ENCODE peak calls at places on chromosomes 1 and 21, in seven cellular contexts. One of them, this sample, is unnamed.
A peak's percentile ranks its signal among the peaks of the same experiment; 100 is the strongest.

GRCh38 chr1:8284167-8284566 is 33.7 kb upstream of the SLC45A1 start:
- DNase-seq in fibroblast of lung: peak; percentile 50
- DNase-seq in A673: no peak
- DNase-seq in IMR-90: peak; percentile 72
- DNase-seq in A549: no peak
- DNase-seq in esophagus squamous epithelium: no peak
- DNase-seq in cardiac fibroblast: peak; percentile 54
- DNase-seq in this sample: no peak

GRCh38 chr1:94971491-94971924 is 44.6 kb upstream of the CNN3 start:
- DNase-seq in fibroblast of lung: peak; percentile 87
- DNase-seq in A673: peak; percentile 43
- DNase-seq in IMR-90: peak; percentile 85
- DNase-seq in A549: no peak
- DNase-seq in esophagus squamous epithelium: no peak
- DNase-seq in cardiac fibroblast: no peak
- DNase-seq in this sample: no peak

GRCh38 chr1:39189592-39190041 is 14.9 kb upstream of the MACF1 start:
- DNase-seq in fibroblast of lung: peak; percentile 29
- DNase-seq in A673: no peak
- DNase-seq in IMR-90: peak; percentile 86
- DNase-seq in A549: no peak
- DNase-seq in esophagus squamous epithelium: no peak
- DNase-seq in cardiac fibroblast: peak; percentile 69
- DNase-seq in this sample: no peak

GRCh38 chr1:62333431-62333830 is 14.2 kb upstream of the KANK4 start:
- DNase-seq in fibroblast of lung: no peak
- DNase-seq in A673: no peak
- DNase-seq in IMR-90: no peak
- DNase-seq in A549: no peak
- DNase-seq in esophagus squamous epithelium: no peak
- DNase-seq in cardiac fibroblast: no peak
- DNase-seq in this sample: no peak

GRCh38 chr1:224722838-224723237 is 106.7 kb downstream of the CNIH3 start:
- DNase-seq in fibroblast of lung: no peak
- DNase-seq in A673: no peak
- DNase-seq in IMR-90: no peak
- DNase-seq in A549: no peak
- DNase-seq in esophagus squamous epithelium: no peak
- DNase-seq in cardiac fibroblast: no peak
- DNase-seq in this sample: no peak

GRCh38 chr1:164707868-164708331 is 148.9 kb downstream of the PBX1 start:
- DNase-seq in fibroblast of lung: peak; percentile 58
- DNase-seq in A673: no peak
- DNase-seq in IMR-90: peak; percentile 88
- DNase-seq in A549: peak; percentile 8
- DNase-seq in esophagus squamous epithelium: no peak
- DNase-seq in cardiac fibroblast: peak; percentile 56
- DNase-seq in this sample: no peak

GRCh38 chr1:219271914-219272545 is 98.4 kb downstream of the LYPLAL1 start:
- DNase-seq in fibroblast of lung: peak; percentile 57
- DNase-seq in A673: peak; percentile 41
- DNase-seq in IMR-90: peak; percentile 71
- DNase-seq in A549: no peak
- DNase-seq in esophagus squamous epithelium: no peak
- DNase-seq in cardiac fibroblast: peak; percentile 39
- DNase-seq in this sample: no peak

GRCh38 chr1:13737388-13737787 is 37.4 kb downstream of the PRDM2 start:
- DNase-seq in fibroblast of lung: no peak
- DNase-seq in A673: no peak
- DNase-seq in IMR-90: no peak
- DNase-seq in A549: no peak
- DNase-seq in esophagus squamous epithelium: no peak
- DNase-seq in cardiac fibroblast: no peak
- DNase-seq in this sample: no peak

GRCh38 chr1:39410915-39411436 is 80.5 kb upstream of the BMP8A start:
- DNase-seq in fibroblast of lung: peak; percentile 94
- DNase-seq in A673: peak; percentile 96
- DNase-seq in IMR-90: peak; percentile 94
- DNase-seq in A549: peak; percentile 62
- DNase-seq in esophagus squamous epithelium: no peak
- DNase-seq in cardiac fibroblast: peak; percentile 94
- DNase-seq in this sample: no peak

GRCh38 chr21:36976882-36977651 is 10.6 kb upstream of the HLCS start:
- DNase-seq in fibroblast of lung: peak; percentile 81
- DNase-seq in A673: peak; percentile 90
- DNase-seq in IMR-90: peak; percentile 75
- DNase-seq in A549: peak; percentile 23
- DNase-seq in esophagus squamous epithelium: no peak
- DNase-seq in cardiac fibroblast: peak; percentile 86
- DNase-seq in this sample: no peak

GRCh38 chr1:54987830-54988705 is 7.6 kb downstream of the TMEM61 start:
- DNase-seq in fibroblast of lung: no peak
- DNase-seq in A673: no peak
- DNase-seq in IMR-90: peak; percentile 69
- DNase-seq in A549: no peak
- DNase-seq in esophagus squamous epithelium: no peak
- DNase-seq in cardiac fibroblast: peak; percentile 36
- DNase-seq in this sample: no peak

GRCh38 chr1:10975567-10976326 is 36.7 kb upstream of the TARDBP start:
- DNase-seq in fibroblast of lung: peak; percentile 38
- DNase-seq in A673: peak; percentile 91
- DNase-seq in IMR-90: peak; percentile 64
- DNase-seq in A549: peak; percentile 30
- DNase-seq in esophagus squamous epithelium: no peak
- DNase-seq in cardiac fibroblast: peak; percentile 74
- DNase-seq in this sample: no peak

GRCh38 chr21:46003575-46004007 is 22.0 kb downstream of the COL6A1 start:
- DNase-seq in fibroblast of lung: no peak
- DNase-seq in A673: no peak
- DNase-seq in IMR-90: no peak
- DNase-seq in A549: no peak
- DNase-seq in esophagus squamous epithelium: no peak
- DNase-seq in cardiac fibroblast: no peak
- DNase-seq in this sample: no peak

GRCh38 chr1:226680653-226681052 is 58.4 kb downstream of the ITPKB start:
- DNase-seq in fibroblast of lung: no peak
- DNase-seq in A673: no peak
- DNase-seq in IMR-90: no peak
- DNase-seq in A549: no peak
- DNase-seq in esophagus squamous epithelium: no peak
- DNase-seq in cardiac fibroblast: no peak
- DNase-seq in this sample: no peak

GRCh38 chr1:183989078-183989577 is 48.4 kb downstream of the COLGALT2 start:
- DNase-seq in fibroblast of lung: peak; percentile 43
- DNase-seq in A673: peak; percentile 65
- DNase-seq in IMR-90: peak; percentile 95
- DNase-seq in A549: no peak
- DNase-seq in esophagus squamous epithelium: no peak
- DNase-seq in cardiac fibroblast: peak; percentile 59
- DNase-seq in this sample: peak; percentile 66

GRCh38 chr1:183989604-183990003 is 47.9 kb downstream of the COLGALT2 start:
- DNase-seq in fibroblast of lung: no peak
- DNase-seq in A673: no peak
- DNase-seq in IMR-90: no peak
- DNase-seq in A549: no peak
- DNase-seq in esophagus squamous epithelium: no peak
- DNase-seq in cardiac fibroblast: no peak
- DNase-seq in this sample: no peak

GRCh38 chr1:183993132-183993531 is 44.4 kb downstream of the COLGALT2 start:
- DNase-seq in fibroblast of lung: no peak
- DNase-seq in A673: no peak
- DNase-seq in IMR-90: no peak
- DNase-seq in A549: no peak
- DNase-seq in esophagus squamous epithelium: no peak
- DNase-seq in cardiac fibroblast: no peak
- DNase-seq in this sample: no peak

GRCh38 chr1:183992424-183992823 is 45.1 kb downstream of the COLGALT2 start:
- DNase-seq in fibroblast of lung: no peak
- DNase-seq in A673: no peak
- DNase-seq in IMR-90: no peak
- DNase-seq in A549: no peak
- DNase-seq in esophagus squamous epithelium: no peak
- DNase-seq in cardiac fibroblast: no peak
- DNase-seq in this sample: no peak

GRCh38 chr1:183991360-183992155 is 46.0 kb downstream of the COLGALT2 start:
- DNase-seq in fibroblast of lung: no peak
- DNase-seq in A673: no peak
- DNase-seq in IMR-90: no peak
- DNase-seq in A549: no peak
- DNase-seq in esophagus squamous epithelium: no peak
- DNase-seq in cardiac fibroblast: no peak
- DNase-seq in this sample: no peak
- TF ChIP-seq CTCF in fibroblast of lung: no peak
- TF ChIP-seq CTCF in A673: no peak
- TF ChIP-seq CTCF in IMR-90: no peak
- TF ChIP-seq CTCF in A549: no peak
- TF ChIP-seq CTCF in esophagus squamous epithelium: no peak
- TF ChIP-seq CTCF in cardiac fibroblast: no peak
- TF ChIP-seq CTCF in this sample: no peak

GRCh38 chr21:42424848-42425602 is 21.3 kb downstream of the UBASH3A start:
- DNase-seq in fibroblast of lung: no peak
- DNase-seq in A673: peak; percentile 96
- DNase-seq in IMR-90: no peak
- DNase-seq in A549: no peak
- DNase-seq in esophagus squamous epithelium: no peak
- DNase-seq in cardiac fibroblast: no peak
- DNase-seq in this sample: no peak
- H3K4me3 ChIP-seq in fibroblast of lung: no peak overlapping the region
- H3K4me3 ChIP-seq in A673: no peak overlapping the region
- H3K4me3 ChIP-seq in IMR-90: no peak overlapping the region
- H3K4me3 ChIP-seq in A549: no peak overlapping the region
- H3K4me3 ChIP-seq in esophagus squamous epithelium: no peak overlapping the region
- H3K4me3 ChIP-seq in cardiac fibroblast: no peak overlapping the region
- H3K4me3 ChIP-seq in this sample: no peak overlapping the region

GRCh38 chr1:1063945-1064831 is 9.9 kb downstream of the RNF223 start:
- DNase-seq in fibroblast of lung: peak; percentile 77
- DNase-seq in A673: peak; percentile 59
- DNase-seq in IMR-90: peak; percentile 94
- DNase-seq in A549: peak; percentile 67
- DNase-seq in esophagus squamous epithelium: no peak
- DNase-seq in cardiac fibroblast: peak; percentile 81
- DNase-seq in this sample: peak; percentile 67
- TF ChIP-seq CTCF in fibroblast of lung: peak; percentile 74
- TF ChIP-seq CTCF in A673: peak; percentile 91
- TF ChIP-seq CTCF in IMR-90: peak; percentile 76
- TF ChIP-seq CTCF in A549: peak; percentile 78
- TF ChIP-seq CTCF in esophagus squamous epithelium: peak; percentile 96
- TF ChIP-seq CTCF in cardiac fibroblast: peak; percentile 68
- TF ChIP-seq CTCF in this sample: peak; percentile 86

GRCh38 chr1:199170711-199171110 is 531.9 kb downstream of the PTPRC start:
- DNase-seq in fibroblast of lung: no peak
- DNase-seq in A673: no peak
- DNase-seq in IMR-90: peak; percentile 51
- DNase-seq in A549: no peak
- DNase-seq in esophagus squamous epithelium: no peak
- DNase-seq in cardiac fibroblast: no peak
- DNase-seq in this sample: no peak
- H3K4me3 ChIP-seq in fibroblast of lung: no peak overlapping the region
- H3K4me3 ChIP-seq in A673: no peak overlapping the region
- H3K4me3 ChIP-seq in IMR-90: no peak overlapping the region
- H3K4me3 ChIP-seq in A549: no peak overlapping the region
- H3K4me3 ChIP-seq in esophagus squamous epithelium: no peak overlapping the region
- H3K4me3 ChIP-seq in cardiac fibroblast: no peak overlapping the region
- H3K4me3 ChIP-seq in this sample: no peak overlapping the region

GRCh38 chr1:184376359-184376758 is 10.5 kb upstream of the C1orf21 start:
- DNase-seq in fibroblast of lung: no peak
- DNase-seq in A673: no peak
- DNase-seq in IMR-90: no peak
- DNase-seq in A549: no peak
- DNase-seq in esophagus squamous epithelium: no peak
- DNase-seq in cardiac fibroblast: no peak
- DNase-seq in this sample: no peak

GRCh38 chr1:184380468-184380867 is 6.4 kb upstream of the C1orf21 start:
- DNase-seq in fibroblast of lung: no peak
- DNase-seq in A673: no peak
- DNase-seq in IMR-90: no peak
- DNase-seq in A549: no peak
- DNase-seq in esophagus squamous epithelium: no peak
- DNase-seq in cardiac fibroblast: no peak
- DNase-seq in this sample: no peak

GRCh38 chr1:184383772-184384323 is 3.0 kb upstream of the C1orf21 start:
- DNase-seq in fibroblast of lung: no peak
- DNase-seq in A673: no peak
- DNase-seq in IMR-90: no peak
- DNase-seq in A549: no peak
- DNase-seq in esophagus squamous epithelium: no peak
- DNase-seq in cardiac fibroblast: no peak
- DNase-seq in this sample: no peak

DNA sequence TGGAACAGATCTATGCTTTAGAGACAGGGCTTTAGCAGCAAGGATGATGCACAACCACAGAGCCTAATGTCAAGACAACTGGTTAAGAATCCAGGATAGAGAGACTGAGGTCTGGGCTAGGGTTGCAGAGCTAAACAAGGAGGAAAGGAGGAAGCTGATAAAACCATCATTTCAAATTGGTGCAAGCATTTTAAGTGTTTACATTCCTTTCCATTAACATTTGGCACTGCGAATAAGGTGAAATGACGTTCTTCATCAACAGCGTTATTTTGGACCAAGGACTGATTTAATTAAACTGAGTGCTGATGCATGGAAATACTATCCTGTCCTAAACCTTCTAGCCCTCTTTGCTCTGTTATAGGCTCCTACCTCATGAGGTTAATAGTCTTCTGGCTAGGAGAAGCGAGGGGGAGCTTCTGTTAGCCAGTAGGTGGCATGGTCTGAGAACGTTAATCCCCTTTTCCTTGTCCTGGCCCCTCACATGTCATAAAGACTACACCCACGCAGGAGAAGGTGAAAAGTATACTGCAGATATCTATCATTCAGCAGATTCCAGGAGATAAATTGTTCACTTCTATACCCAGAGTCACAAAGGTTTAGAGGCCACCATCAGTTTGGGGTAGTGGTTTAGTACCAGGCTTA is 7.6 kb upstream of the C1orf21 start:
- DNase-seq in fibroblast of lung: no peak
- DNase-seq in A673: peak; percentile 24
- DNase-seq in IMR-90: no peak
- DNase-seq in A549: no peak
- DNase-seq in esophagus squamous epithelium: no peak
- DNase-seq in cardiac fibroblast: no peak
- DNase-seq in this sample: no peak
- TF ChIP-seq CTCF in fibroblast of lung: peak; percentile 9
- TF ChIP-seq CTCF in A673: peak; percentile 48
- TF ChIP-seq CTCF in IMR-90: no peak
- TF ChIP-seq CTCF in A549: peak; percentile 21
- TF ChIP-seq CTCF in esophagus squamous epithelium: no peak
- TF ChIP-seq CTCF in cardiac fibroblast: peak; percentile 3
- TF ChIP-seq CTCF in this sample: peak; percentile 37

GRCh38 chr1:57424231-57425027 is 569 bp upstream of the DAB1 start:
- DNase-seq in fibroblast of lung: peak; percentile 44
- DNase-seq in A673: peak; percentile 92
- DNase-seq in IMR-90: peak; percentile 41
- DNase-seq in A549: no peak
- DNase-seq in esophagus squamous epithelium: no peak
- DNase-seq in cardiac fibroblast: peak; percentile 32
- DNase-seq in this sample: no peak
- H3K4me3 ChIP-seq in fibroblast of lung: peak overlapping the region; percentile 43
- H3K4me3 ChIP-seq in A673: peak overlapping the region; percentile 91
- H3K4me3 ChIP-seq in IMR-90: peak overlapping the region; percentile 54
- H3K4me3 ChIP-seq in A549: peak overlapping the region; percentile 36
- H3K4me3 ChIP-seq in esophagus squamous epithelium: peak overlapping the region; percentile 25
- H3K4me3 ChIP-seq in cardiac fibroblast: peak overlapping the region; percentile 18
- H3K4me3 ChIP-seq in this sample: no peak overlapping the region